ENCODE peak calls at places on chromosomes 2 and 18, in eight cellular contexts. One of them, this sample, is unnamed.

GRCh38 chr2:120735750-120736170 is at the start of gene GLI2:
- DNase-seq in fibroblast of pulmonary artery: peak; percentile 92
- DNase-seq in astrocyte of the cerebellum: peak; percentile 64
- DNase-seq in CD8-positive, alpha-beta T cell: peak; percentile 8
- DNase-seq in transverse colon: peak; percentile 65
- DNase-seq in kidney: peak; percentile 92
- DNase-seq in AG10803: peak; percentile 92
- DNase-seq in kidney epithelial cell: peak; percentile 49
- DNase-seq in this sample: no peak

GRCh38 chr2:1736997-1737480 is 7.3 kb downstream of the PXDN start:
- DNase-seq in kidney epithelial cell: no peak
- DNase-seq in transverse colon: no peak
- DNase-seq in astrocyte of the cerebellum: no peak
- DNase-seq in kidney: peak; percentile 48
- DNase-seq in fibroblast of pulmonary artery: peak; percentile 58
- DNase-seq in CD8-positive, alpha-beta T cell: no peak
- DNase-seq in AG10803: peak; percentile 72
- DNase-seq in this sample: peak; percentile 77

GRCh38 chr18:48868468-48869466 is 82.0 kb downstream of the SMAD7 start:
- DNase-seq in CD8-positive, alpha-beta T cell: peak; percentile 29
- DNase-seq in astrocyte of the cerebellum: no peak
- DNase-seq in AG10803: no peak
- DNase-seq in kidney: peak; percentile 65
- DNase-seq in fibroblast of pulmonary artery: no peak
- DNase-seq in kidney epithelial cell: no peak
- DNase-seq in transverse colon: peak; percentile 19
- DNase-seq in this sample: no peak

GRCh38 chr2:143150287-143150686 is 21.1 kb downstream of the ARHGAP15 start:
- DNase-seq in AG10803: no peak
- DNase-seq in kidney epithelial cell: no peak
- DNase-seq in astrocyte of the cerebellum: no peak
- DNase-seq in kidney: no peak
- DNase-seq in transverse colon: no peak
- DNase-seq in fibroblast of pulmonary artery: no peak
- DNase-seq in CD8-positive, alpha-beta T cell: no peak
- DNase-seq in this sample: no peak

GRCh38 chr18:3704556-3705162 is 254.7 kb downstream of the TGIF1 start:
- DNase-seq in kidney: no peak
- DNase-seq in AG10803: no peak
- DNase-seq in astrocyte of the cerebellum: peak; percentile 37
- DNase-seq in transverse colon: no peak
- DNase-seq in fibroblast of pulmonary artery: peak; percentile 23
- DNase-seq in CD8-positive, alpha-beta T cell: no peak
- DNase-seq in kidney epithelial cell: no peak
- DNase-seq in this sample: no peak

GRCh38 chr2:169798397-169798717 is 314 bp upstream of the SSB start:
- DNase-seq in fibroblast of pulmonary artery: no peak
- DNase-seq in kidney epithelial cell: no peak
- DNase-seq in astrocyte of the cerebellum: no peak
- DNase-seq in transverse colon: no peak
- DNase-seq in kidney: no peak
- DNase-seq in CD8-positive, alpha-beta T cell: no peak
- DNase-seq in AG10803: no peak
- DNase-seq in this sample: no peak

GRCh38 chr18:45793295-45793965 is 32.0 kb upstream of the SIGLEC15 start:
- DNase-seq in transverse colon: no peak
- DNase-seq in CD8-positive, alpha-beta T cell: no peak
- DNase-seq in astrocyte of the cerebellum: peak; percentile 42
- DNase-seq in AG10803: peak; percentile 93
- DNase-seq in kidney epithelial cell: peak; percentile 87
- DNase-seq in fibroblast of pulmonary artery: peak; percentile 81
- DNase-seq in kidney: no peak
- DNase-seq in this sample: peak; percentile 80

GRCh38 chr2:188668017-188668663 is 306.0 kb upstream of the COL3A1 start:
- DNase-seq in CD8-positive, alpha-beta T cell: no peak
- DNase-seq in fibroblast of pulmonary artery: peak; percentile 94
- DNase-seq in kidney: no peak
- DNase-seq in AG10803: peak; percentile 83
- DNase-seq in astrocyte of the cerebellum: peak; percentile 97
- DNase-seq in transverse colon: no peak
- DNase-seq in kidney epithelial cell: no peak
- DNase-seq in this sample: peak; percentile 77

GRCh38 chr18:32730620-32731021 is 42.2 kb downstream of the KLHL14 start:
- DNase-seq in kidney: no peak
- DNase-seq in transverse colon: no peak
- DNase-seq in kidney epithelial cell: no peak
- DNase-seq in AG10803: peak; percentile 3
- DNase-seq in astrocyte of the cerebellum: peak; percentile 48
- DNase-seq in fibroblast of pulmonary artery: no peak
- DNase-seq in CD8-positive, alpha-beta T cell: no peak
- DNase-seq in this sample: no peak

GRCh38 chr2:64000630-64001381 is 18.4 kb downstream of the VPS54 start:
- DNase-seq in transverse colon: no peak
- DNase-seq in CD8-positive, alpha-beta T cell: no peak
- DNase-seq in astrocyte of the cerebellum: no peak
- DNase-seq in kidney: no peak
- DNase-seq in kidney epithelial cell: no peak
- DNase-seq in fibroblast of pulmonary artery: no peak
- DNase-seq in AG10803: no peak
- DNase-seq in this sample: no peak

GRCh38 chr2:200658278-200658864 is 72.6 kb downstream of the AOX1 start:
- DNase-seq in astrocyte of the cerebellum: no peak
- DNase-seq in AG10803: no peak
- DNase-seq in CD8-positive, alpha-beta T cell: no peak
- DNase-seq in kidney epithelial cell: no peak
- DNase-seq in fibroblast of pulmonary artery: no peak
- DNase-seq in kidney: no peak
- DNase-seq in transverse colon: no peak
- DNase-seq in this sample: no peak

GRCh38 chr2:1995987-1996386 is 251.7 kb upstream of the PXDN start:
- DNase-seq in kidney: no peak
- DNase-seq in CD8-positive, alpha-beta T cell: no peak
- DNase-seq in AG10803: no peak
- DNase-seq in fibroblast of pulmonary artery: peak; percentile 24
- DNase-seq in transverse colon: no peak
- DNase-seq in astrocyte of the cerebellum: peak; percentile 88
- DNase-seq in kidney epithelial cell: peak; percentile 16
- DNase-seq in this sample: no peak

GRCh38 chr2:96152301-96153165 is 7.3 kb upstream of the DUSP2 start:
- DNase-seq in CD8-positive, alpha-beta T cell: no peak
- DNase-seq in AG10803: no peak
- DNase-seq in kidney epithelial cell: no peak
- DNase-seq in kidney: no peak
- DNase-seq in fibroblast of pulmonary artery: no peak
- DNase-seq in astrocyte of the cerebellum: no peak
- DNase-seq in transverse colon: peak; percentile 4
- DNase-seq in this sample: no peak

GRCh38 chr18:66640431-66640830 is 36.5 kb upstream of the CDH19 start:
- DNase-seq in AG10803: no peak
- DNase-seq in astrocyte of the cerebellum: no peak
- DNase-seq in kidney: no peak
- DNase-seq in fibroblast of pulmonary artery: peak; percentile 72
- DNase-seq in transverse colon: peak; percentile 17
- DNase-seq in CD8-positive, alpha-beta T cell: no peak
- DNase-seq in kidney epithelial cell: no peak
- DNase-seq in this sample: no peak

GRCh38 chr2:19733951-19734425 is 167.8 kb downstream of the TTC32 start:
- DNase-seq in kidney epithelial cell: no peak
- DNase-seq in fibroblast of pulmonary artery: peak; percentile 34
- DNase-seq in CD8-positive, alpha-beta T cell: no peak
- DNase-seq in AG10803: peak; percentile 77
- DNase-seq in transverse colon: no peak
- DNase-seq in astrocyte of the cerebellum: no peak
- DNase-seq in kidney: no peak
- DNase-seq in this sample: no peak

GRCh38 chr18:59484796-59485328 is 125.8 kb upstream of the LMAN1 start:
- DNase-seq in kidney epithelial cell: no peak
- DNase-seq in fibroblast of pulmonary artery: peak; percentile 81
- DNase-seq in AG10803: peak; percentile 88
- DNase-seq in CD8-positive, alpha-beta T cell: no peak
- DNase-seq in kidney: no peak
- DNase-seq in transverse colon: no peak
- DNase-seq in astrocyte of the cerebellum: no peak
- DNase-seq in this sample: peak; percentile 46

GRCh38 chr2:183996825-183997823 is 601.2 kb upstream of the ZNF804A start:
- DNase-seq in kidney epithelial cell: no peak
- DNase-seq in AG10803: no peak
- DNase-seq in transverse colon: no peak
- DNase-seq in fibroblast of pulmonary artery: no peak
- DNase-seq in CD8-positive, alpha-beta T cell: no peak
- DNase-seq in kidney: no peak
- DNase-seq in astrocyte of the cerebellum: peak; percentile 66
- DNase-seq in this sample: no peak

GRCh38 chr18:46609048-46609447 is 48.0 kb downstream of the LOXHD1 start:
- DNase-seq in transverse colon: no peak
- DNase-seq in astrocyte of the cerebellum: no peak
- DNase-seq in kidney epithelial cell: no peak
- DNase-seq in kidney: no peak
- DNase-seq in AG10803: no peak
- DNase-seq in fibroblast of pulmonary artery: no peak
- DNase-seq in CD8-positive, alpha-beta T cell: no peak
- DNase-seq in this sample: no peak

GRCh38 chr2:233656443-233656842 is 15.3 kb upstream of the UGT1A9 start:
- DNase-seq in kidney epithelial cell: no peak
- DNase-seq in CD8-positive, alpha-beta T cell: no peak
- DNase-seq in fibroblast of pulmonary artery: no peak
- DNase-seq in transverse colon: no peak
- DNase-seq in AG10803: no peak
- DNase-seq in astrocyte of the cerebellum: no peak
- DNase-seq in kidney: no peak
- DNase-seq in this sample: no peak

GRCh38 chr2:208224802-208225201 is 30.1 kb downstream of the IDH1 start:
- DNase-seq in AG10803: no peak
- DNase-seq in astrocyte of the cerebellum: no peak
- DNase-seq in kidney: no peak
- DNase-seq in fibroblast of pulmonary artery: no peak
- DNase-seq in transverse colon: no peak
- DNase-seq in kidney epithelial cell: no peak
- DNase-seq in CD8-positive, alpha-beta T cell: no peak
- DNase-seq in this sample: no peak

GRCh38 chr2:70703900-70704549 is 64.0 kb downstream of the ADD2 start:
- DNase-seq in CD8-positive, alpha-beta T cell: no peak
- DNase-seq in transverse colon: no peak
- DNase-seq in AG10803: peak; percentile 85
- DNase-seq in fibroblast of pulmonary artery: peak; percentile 78
- DNase-seq in kidney epithelial cell: no peak
- DNase-seq in astrocyte of the cerebellum: no peak
- DNase-seq in kidney: no peak
- DNase-seq in this sample: peak; percentile 9

GRCh38 chr2:52775674-52776073 is 991.9 kb upstream of the CHAC2 start:
- DNase-seq in CD8-positive, alpha-beta T cell: no peak
- DNase-seq in fibroblast of pulmonary artery: no peak
- DNase-seq in AG10803: no peak
- DNase-seq in astrocyte of the cerebellum: no peak
- DNase-seq in kidney: no peak
- DNase-seq in kidney epithelial cell: no peak
- DNase-seq in transverse colon: no peak
- DNase-seq in this sample: no peak

GRCh38 chr2:204260162-204260877 is 285.0 kb upstream of the PARD3B start:
- DNase-seq in transverse colon: peak; percentile 48
- DNase-seq in kidney epithelial cell: peak; percentile 16
- DNase-seq in fibroblast of pulmonary artery: peak; percentile 84
- DNase-seq in AG10803: peak; percentile 73
- DNase-seq in CD8-positive, alpha-beta T cell: peak; percentile 40
- DNase-seq in kidney: no peak
- DNase-seq in astrocyte of the cerebellum: peak; percentile 72
- DNase-seq in this sample: peak; percentile 36

DNA sequence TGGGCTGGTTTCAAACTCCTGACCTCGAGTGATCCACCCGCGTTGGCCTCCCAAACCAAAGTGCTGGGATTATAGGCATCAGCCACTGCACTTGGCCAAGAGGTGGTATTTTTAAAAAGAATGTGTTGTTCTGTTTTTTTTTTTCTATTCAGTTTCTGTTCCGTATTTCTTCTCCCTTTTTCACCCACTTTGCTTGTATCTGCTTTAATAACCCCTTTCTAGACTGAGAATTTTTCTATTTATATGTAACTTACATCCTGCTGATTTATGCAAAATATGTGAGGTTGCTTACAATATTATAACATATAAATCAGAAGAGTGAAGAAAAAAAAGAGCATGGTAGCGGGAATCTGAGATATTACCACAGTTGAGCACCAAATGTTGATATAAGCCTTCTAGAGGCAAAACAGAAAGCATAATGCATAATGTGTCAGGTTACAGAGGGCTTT is 17.2 kb upstream of the LYPD6B start:
- DNase-seq in fibroblast of pulmonary artery: no peak
- DNase-seq in astrocyte of the cerebellum: no peak
- DNase-seq in CD8-positive, alpha-beta T cell: no peak
- DNase-seq in AG10803: no peak
- DNase-seq in kidney epithelial cell: no peak
- DNase-seq in transverse colon: no peak
- DNase-seq in kidney: no peak
- DNase-seq in this sample: no peak
- H3K4me3 ChIP-seq in fibroblast of pulmonary artery: no peak overlapping the region
- H3K4me3 ChIP-seq in astrocyte of the cerebellum: no peak overlapping the region
- H3K4me3 ChIP-seq in CD8-positive, alpha-beta T cell: no peak overlapping the region
- H3K4me3 ChIP-seq in AG10803: no peak overlapping the region
- H3K4me3 ChIP-seq in kidney epithelial cell: no peak overlapping the region
- H3K4me3 ChIP-seq in transverse colon: no peak overlapping the region
- H3K4me3 ChIP-seq in kidney: no peak overlapping the region
- H3K4me3 ChIP-seq in this sample: no peak overlapping the region

GRCh38 chr2:241844066-241844728 is 14.5 kb downstream of the PDCD1 start:
- DNase-seq in transverse colon: peak; percentile 82
- DNase-seq in astrocyte of the cerebellum: no peak
- DNase-seq in kidney: peak; percentile 92
- DNase-seq in fibroblast of pulmonary artery: peak; percentile 40
- DNase-seq in AG10803: peak; percentile 26
- DNase-seq in CD8-positive, alpha-beta T cell: peak; percentile 71
- DNase-seq in kidney epithelial cell: no peak
- DNase-seq in this sample: no peak
- H3K4me3 ChIP-seq in transverse colon: peak overlapping the region; percentile 36
- H3K4me3 ChIP-seq in astrocyte of the cerebellum: peak overlapping the region; percentile 22
- H3K4me3 ChIP-seq in kidney: peak overlapping the region; percentile 38
- H3K4me3 ChIP-seq in fibroblast of pulmonary artery: peak overlapping the region; percentile 28
- H3K4me3 ChIP-seq in AG10803: peak overlapping the region; percentile 41
- H3K4me3 ChIP-seq in CD8-positive, alpha-beta T cell: peak overlapping the region; percentile 53
- H3K4me3 ChIP-seq in kidney epithelial cell: peak overlapping the region; percentile 23
- H3K4me3 ChIP-seq in this sample: peak overlapping the region; percentile 36

DNA sequence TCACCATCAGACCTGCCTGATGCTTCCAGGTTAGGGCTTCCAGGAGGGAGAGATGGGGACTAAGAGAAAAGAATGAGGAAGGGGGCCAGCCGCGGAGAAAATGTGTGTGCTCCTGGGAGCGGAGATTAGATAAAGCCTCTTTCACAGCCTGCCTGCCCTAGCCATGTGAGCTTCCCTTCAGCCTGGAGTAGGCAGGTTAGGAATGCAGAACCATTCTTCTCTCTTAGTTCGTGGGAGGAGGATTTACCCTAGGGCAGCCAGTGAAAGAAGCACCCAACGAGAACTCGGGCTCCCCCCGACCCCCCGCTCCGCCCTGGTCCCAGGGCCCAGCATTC is 36.1 kb downstream of the POMC start:
- DNase-seq in CD8-positive, alpha-beta T cell: no peak
- DNase-seq in kidney epithelial cell: no peak
- DNase-seq in transverse colon: no peak
- DNase-seq in astrocyte of the cerebellum: no peak
- DNase-seq in kidney: no peak
- DNase-seq in AG10803: no peak
- DNase-seq in fibroblast of pulmonary artery: peak; percentile 2
- DNase-seq in this sample: no peak
- H3K4me3 ChIP-seq in CD8-positive, alpha-beta T cell: no peak overlapping the region
- H3K4me3 ChIP-seq in kidney epithelial cell: no peak overlapping the region
- H3K4me3 ChIP-seq in transverse colon: no peak overlapping the region
- H3K4me3 ChIP-seq in astrocyte of the cerebellum: no peak overlapping the region
- H3K4me3 ChIP-seq in kidney: no peak overlapping the region
- H3K4me3 ChIP-seq in AG10803: no peak overlapping the region
- H3K4me3 ChIP-seq in fibroblast of pulmonary artery: no peak overlapping the region
- H3K4me3 ChIP-seq in this sample: no peak overlapping the region

GRCh38 chr2:23900133-23900926 is 26.6 kb downstream of the ATAD2B start:
- DNase-seq in transverse colon: peak; percentile 57
- DNase-seq in astrocyte of the cerebellum: no peak
- DNase-seq in CD8-positive, alpha-beta T cell: no peak
- DNase-seq in kidney: no peak
- DNase-seq in AG10803: no peak
- DNase-seq in kidney epithelial cell: peak; percentile 19
- DNase-seq in fibroblast of pulmonary artery: no peak
- DNase-seq in this sample: no peak
- H3K4me3 ChIP-seq in transverse colon: no peak overlapping the region
- H3K4me3 ChIP-seq in astrocyte of the cerebellum: no peak overlapping the region
- H3K4me3 ChIP-seq in CD8-positive, alpha-beta T cell: no peak overlapping the region
- H3K4me3 ChIP-seq in kidney: no peak overlapping the region
- H3K4me3 ChIP-seq in AG10803: peak overlapping the region; percentile 12
- H3K4me3 ChIP-seq in kidney epithelial cell: no peak overlapping the region
- H3K4me3 ChIP-seq in fibroblast of pulmonary artery: no peak overlapping the region
- H3K4me3 ChIP-seq in this sample: no peak overlapping the region